ENCODE peak calls at places on chromosomes 7 and 10, in seven cellular contexts. V, K, T, E, B, O and Z are unnamed samples. For H3K4me1 and H3K36me3, the result is how much of the 10 kb centered on the place peaks cover.

GRCh38 chr10:26931223-26931622 is 70.5 kb upstream of the ABI1 start:
- DNase-seq in V (no peak), K (peak), T (no peak), E (no peak), B (no peak), O (peak), Z (no peak)

GRCh38 chr10:80541144-80541750 is 3.5 kb downstream of the SH2D4B start:
- DNase-seq in V (no peak), K (peak), T (no peak), E (no peak), B (no peak), O (no peak), Z (no peak)

GRCh38 chr7:19404912-19405329 is 259.7 kb upstream of the FERD3L start:
- DNase-seq in V (no peak), K (no peak), T (peak), E (peak), B (peak), O (no peak), Z (peak)

GRCh38 chr7:98992076-98992475 is 113.7 kb downstream of the TRRAP start:
- DNase-seq in V (no peak), K (no peak), T (no peak), E (no peak), B (no peak), O (peak), Z (no peak)

GRCh38 chr10:119516381-119517234 is 25.9 kb downstream of the RGS10 start:
- DNase-seq in V (peak), K (no peak), T (no peak), E (peak), B (no peak), O (peak), Z (no peak)

GRCh38 chr10:17453377-17454091 is 861 bp downstream of the ST8SIA6 start:
- DNase-seq in V (peak), K (peak), T (peak), E (peak), B (no peak), O (peak), Z (peak)

GRCh38 chr10:114525368-114525949 is 121.2 kb upstream of the AFAP1L2 start:
- DNase-seq in V (peak), K (no peak), T (peak), E (no peak), B (no peak), O (no peak), Z (no peak)

GRCh38 chr10:23198610-23198939 is 6.5 kb downstream of the PTF1A start:
- DNase-seq in V (no peak), K (no peak), T (no peak), E (no peak), B (no peak), O (no peak), Z (no peak)

GRCh38 chr10:110840923-110841428 is 30.8 kb upstream of the PDCD4 start:
- DNase-seq in V (no peak), K (no peak), T (no peak), E (no peak), B (no peak), O (no peak), Z (no peak)

GRCh38 chr10:110843031-110843430 is 28.7 kb upstream of the PDCD4 start:
- DNase-seq in V (peak), K (no peak), T (no peak), E (no peak), B (no peak), O (no peak), Z (no peak)

GRCh38 chr10:110843796-110844616 is 27.7 kb upstream of the PDCD4 start:
- DNase-seq in V (no peak), K (no peak), T (no peak), E (no peak), B (no peak), O (no peak), Z (no peak)

GRCh38 chr10:110841767-110842267 is 29.9 kb upstream of the PDCD4 start:
- DNase-seq in V (no peak), K (no peak), T (no peak), E (no peak), B (no peak), O (no peak), Z (no peak)

DNA sequence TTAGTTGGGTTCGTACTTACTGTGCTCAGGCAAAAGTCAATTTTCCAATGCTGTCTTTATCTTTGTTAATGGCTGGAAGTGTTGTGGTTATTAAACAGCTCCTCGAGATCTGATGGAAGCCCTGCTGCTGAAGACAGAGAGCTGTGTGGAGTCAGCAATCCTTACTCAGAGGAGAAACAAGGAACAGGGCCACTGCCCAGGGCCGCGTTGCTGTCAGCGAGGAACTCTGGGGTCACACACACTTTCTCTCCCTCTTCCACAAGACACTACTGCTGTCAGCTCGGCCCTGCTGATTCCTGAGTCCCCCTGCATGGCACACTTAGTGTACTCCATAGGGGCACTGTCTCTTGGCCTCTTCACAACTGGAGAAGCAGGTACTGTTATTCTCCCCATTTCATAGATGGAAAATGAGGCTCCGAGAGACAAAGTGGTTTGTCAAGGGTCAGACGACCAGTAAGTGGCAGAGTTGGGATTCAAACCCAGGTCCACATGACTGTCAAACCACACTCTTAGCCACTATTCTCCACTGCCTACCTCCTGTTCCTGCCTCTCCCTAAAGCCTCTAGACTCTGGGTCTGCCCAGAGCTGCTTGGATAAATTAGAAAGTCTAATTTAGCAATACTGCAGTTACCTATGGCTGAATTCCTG is 29.3 kb upstream of the PDCD4 start:
- DNase-seq in V (no peak), K (no peak), T (no peak), E (no peak), B (no peak), O (no peak), Z (no peak)
- H3K4me1 ChIP-seq in V (under half), K (under half), T (under half), E (under half), B (under half), O (under half), Z (under half)

DNA sequence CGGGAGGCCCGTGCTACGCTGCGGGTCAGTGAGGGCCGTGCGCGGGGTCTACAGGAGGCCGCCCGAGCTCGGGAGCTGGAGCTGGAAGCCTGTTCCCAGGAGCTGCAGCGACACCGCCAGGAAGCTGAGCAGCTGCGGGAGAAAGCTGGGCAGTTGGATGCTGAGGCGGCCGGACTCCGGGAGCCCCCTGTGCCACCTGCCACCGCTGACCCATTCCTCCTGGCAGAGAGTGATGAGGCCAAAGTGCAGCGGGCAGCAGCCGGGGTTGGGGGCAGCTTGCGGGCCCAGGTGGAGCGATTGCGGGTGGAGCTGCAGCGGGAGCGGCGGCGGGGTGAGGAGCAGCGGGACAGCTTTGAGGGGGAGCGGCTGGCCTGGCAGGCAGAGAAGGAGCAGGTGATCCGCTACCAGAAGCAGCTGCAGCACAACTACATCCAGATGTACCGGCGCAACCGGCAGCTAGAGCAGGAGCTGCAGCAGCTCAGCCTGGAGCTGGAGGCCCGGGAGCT is 7.0 kb downstream of the LZTS2 start:
- DNase-seq in V (no peak), K (no peak), T (no peak), E (no peak), B (peak), O (no peak), Z (no peak)
- H3K36me3 ChIP-seq in V (under half), K (under half), T (under half), E (under half), B (under half), O (under half), Z (half or more)

GRCh38 chr7:22856437-22856836 is 33.8 kb upstream of the TOMM7 start:
- DNase-seq in V (no peak), K (no peak), T (no peak), E (no peak), B (no peak), O (no peak), Z (peak)
- H3K4me3 ChIP-seq in V (no peak), K (no peak), T (no peak), E (peak), B (no peak), O (no peak), Z (peak)

GRCh38 chr7:130949550-130949949 is 215.5 kb upstream of the KLF14 start:
- DNase-seq in V (no peak), K (no peak), T (no peak), E (no peak), B (no peak), O (no peak), Z (no peak)

GRCh38 chr7:130950054-130950453 is 216.0 kb upstream of the KLF14 start:
- DNase-seq in V (no peak), K (no peak), T (no peak), E (no peak), B (no peak), O (no peak), Z (no peak)

GRCh38 chr7:130948913-130949312 is 214.9 kb upstream of the KLF14 start:
- DNase-seq in V (no peak), K (no peak), T (no peak), E (no peak), B (no peak), O (no peak), Z (no peak)

GRCh38 chr7:130946110-130946509 is 212.1 kb upstream of the KLF14 start:
- DNase-seq in V (no peak), K (no peak), T (no peak), E (no peak), B (no peak), O (no peak), Z (no peak)

DNA sequence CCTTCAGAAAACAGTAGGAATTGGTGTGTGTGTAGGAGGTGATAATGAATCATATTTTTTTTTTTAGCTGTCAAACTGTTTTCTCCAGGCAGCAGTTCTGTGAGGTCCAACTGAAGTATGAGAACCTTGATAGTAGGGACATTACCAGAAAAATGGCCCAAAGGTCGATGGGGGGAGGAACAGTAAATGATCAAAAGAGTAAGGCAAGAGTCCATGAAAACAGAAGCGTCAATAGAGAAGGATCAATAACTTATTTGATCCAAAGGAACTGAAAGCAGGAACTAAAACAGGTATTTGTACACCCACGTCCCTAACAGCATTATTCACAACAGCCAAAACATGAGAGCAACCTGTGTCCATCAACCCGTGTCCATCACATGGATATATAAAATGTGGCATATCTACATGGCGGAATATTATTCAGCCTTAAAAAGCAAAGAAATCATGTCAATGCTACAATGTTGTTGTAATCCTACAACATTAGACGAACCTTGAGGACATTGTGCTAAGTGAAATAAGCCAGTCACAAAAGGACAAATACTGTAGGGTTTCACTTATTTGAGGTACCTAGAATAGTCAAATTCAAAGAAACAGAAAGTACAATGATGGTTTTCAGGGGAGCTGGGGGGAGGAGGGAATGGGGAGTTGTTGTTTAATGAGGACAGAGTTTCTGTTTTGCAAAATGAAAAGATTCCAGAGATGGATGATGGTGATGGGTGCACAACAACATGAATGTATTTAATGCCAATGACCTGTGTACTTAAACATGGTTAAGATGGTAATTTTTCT is 214.0 kb upstream of the KLF14 start:
- DNase-seq in V (no peak), K (no peak), T (no peak), E (no peak), B (no peak), O (no peak), Z (no peak)
- H3K4me1 ChIP-seq in V (half or more), K (half or more), T (under half), E (under half), B (under half), O (under half), Z (under half)